ENCODE peak calls at places on chromosomes 12 and 14, in ten cellular contexts. One of them, this sample, is unnamed.

GRCh38 chr14:34345718-34346465 is 116.1 kb downstream of the SPTSSA start:
- DNase-seq in sigmoid colon: no peak
- DNase-seq in transverse colon: no peak
- DNase-seq in right lobe of liver: no peak
- DNase-seq in stomach: no peak
- DNase-seq in IMR-90: no peak
- DNase-seq in A549: no peak
- DNase-seq in Peyer's patch: no peak
- DNase-seq in testis: no peak
- DNase-seq in gastrocnemius medialis: no peak
- DNase-seq in this sample: no peak

GRCh38 chr12:51833446-51834227 is 14.9 kb downstream of the FIGNL2 start:
- DNase-seq in IMR-90: no peak
- DNase-seq in A549: no peak
- DNase-seq in right lobe of liver: no peak
- DNase-seq in sigmoid colon: no peak
- DNase-seq in transverse colon: no peak
- DNase-seq in gastrocnemius medialis: no peak
- DNase-seq in stomach: no peak
- DNase-seq in Peyer's patch: no peak
- DNase-seq in testis: no peak
- DNase-seq in this sample: no peak

GRCh38 chr12:14957769-14958168 is 3.6 kb downstream of the ARHGDIB start:
- DNase-seq in Peyer's patch: no peak
- DNase-seq in A549: no peak
- DNase-seq in IMR-90: no peak
- DNase-seq in stomach: no peak
- DNase-seq in transverse colon: peak
- DNase-seq in gastrocnemius medialis: no peak
- DNase-seq in sigmoid colon: no peak
- DNase-seq in right lobe of liver: no peak
- DNase-seq in testis: no peak
- DNase-seq in this sample: no peak

GRCh38 chr12:56080556-56081138 is 682 bp downstream of the ERBB3 start:
- DNase-seq in right lobe of liver: peak
- DNase-seq in testis: no peak
- DNase-seq in stomach: peak
- DNase-seq in IMR-90: no peak
- DNase-seq in sigmoid colon: no peak
- DNase-seq in A549: peak
- DNase-seq in Peyer's patch: no peak
- DNase-seq in transverse colon: peak
- DNase-seq in gastrocnemius medialis: no peak
- DNase-seq in this sample: no peak

GRCh38 chr12:6199531-6200265 is 502 bp upstream of the CD9 start:
- DNase-seq in testis: peak
- DNase-seq in gastrocnemius medialis: no peak
- DNase-seq in sigmoid colon: peak
- DNase-seq in stomach: no peak
- DNase-seq in transverse colon: peak
- DNase-seq in Peyer's patch: no peak
- DNase-seq in A549: peak
- DNase-seq in IMR-90: no peak
- DNase-seq in right lobe of liver: no peak
- DNase-seq in this sample: peak

GRCh38 chr12:85466906-85467305 is 186.9 kb downstream of the ALX1 start:
- DNase-seq in A549: no peak
- DNase-seq in Peyer's patch: no peak
- DNase-seq in transverse colon: no peak
- DNase-seq in gastrocnemius medialis: no peak
- DNase-seq in sigmoid colon: no peak
- DNase-seq in IMR-90: peak
- DNase-seq in testis: no peak
- DNase-seq in right lobe of liver: no peak
- DNase-seq in stomach: no peak
- DNase-seq in this sample: no peak

GRCh38 chr12:130880411-130880885 is 8.6 kb downstream of the RAN start:
- DNase-seq in IMR-90: no peak
- DNase-seq in A549: no peak
- DNase-seq in transverse colon: no peak
- DNase-seq in stomach: no peak
- DNase-seq in sigmoid colon: peak
- DNase-seq in Peyer's patch: peak
- DNase-seq in testis: no peak
- DNase-seq in right lobe of liver: no peak
- DNase-seq in gastrocnemius medialis: no peak
- DNase-seq in this sample: no peak

GRCh38 chr12:106044773-106045172 is 94.0 kb downstream of the NUAK1 start:
- DNase-seq in A549: peak
- DNase-seq in testis: no peak
- DNase-seq in sigmoid colon: no peak
- DNase-seq in right lobe of liver: no peak
- DNase-seq in gastrocnemius medialis: no peak
- DNase-seq in transverse colon: no peak
- DNase-seq in Peyer's patch: no peak
- DNase-seq in IMR-90: peak
- DNase-seq in stomach: no peak
- DNase-seq in this sample: no peak

GRCh38 chr12:3726455-3726854 is 26.5 kb downstream of the CRACR2A start:
- DNase-seq in stomach: no peak
- DNase-seq in Peyer's patch: no peak
- DNase-seq in sigmoid colon: no peak
- DNase-seq in gastrocnemius medialis: no peak
- DNase-seq in IMR-90: no peak
- DNase-seq in transverse colon: no peak
- DNase-seq in right lobe of liver: no peak
- DNase-seq in A549: no peak
- DNase-seq in testis: no peak
- DNase-seq in this sample: no peak

GRCh38 chr12:109294286-109294796 is 14.7 kb downstream of the FOXN4 start:
- DNase-seq in IMR-90: no peak
- DNase-seq in sigmoid colon: peak
- DNase-seq in Peyer's patch: no peak
- DNase-seq in gastrocnemius medialis: no peak
- DNase-seq in transverse colon: no peak
- DNase-seq in A549: no peak
- DNase-seq in stomach: no peak
- DNase-seq in testis: no peak
- DNase-seq in right lobe of liver: no peak
- DNase-seq in this sample: no peak

GRCh38 chr12:49903700-49904423 is at the start of gene FAIM2:
- DNase-seq in sigmoid colon: peak
- DNase-seq in A549: no peak
- DNase-seq in gastrocnemius medialis: no peak
- DNase-seq in right lobe of liver: no peak
- DNase-seq in stomach: no peak
- DNase-seq in transverse colon: peak
- DNase-seq in Peyer's patch: no peak
- DNase-seq in IMR-90: peak
- DNase-seq in testis: peak
- DNase-seq in this sample: peak

GRCh38 chr14:28603606-28604005 is 163.0 kb upstream of the FOXG1 start:
- DNase-seq in right lobe of liver: no peak
- DNase-seq in sigmoid colon: no peak
- DNase-seq in gastrocnemius medialis: no peak
- DNase-seq in Peyer's patch: no peak
- DNase-seq in A549: peak
- DNase-seq in transverse colon: no peak
- DNase-seq in testis: no peak
- DNase-seq in IMR-90: no peak
- DNase-seq in stomach: no peak
- DNase-seq in this sample: no peak

GRCh38 chr12:124305136-124305535 is 10.2 kb downstream of the RFLNA start:
- DNase-seq in sigmoid colon: no peak
- DNase-seq in testis: no peak
- DNase-seq in right lobe of liver: no peak
- DNase-seq in gastrocnemius medialis: no peak
- DNase-seq in Peyer's patch: no peak
- DNase-seq in IMR-90: no peak
- DNase-seq in stomach: no peak
- DNase-seq in transverse colon: no peak
- DNase-seq in A549: no peak
- DNase-seq in this sample: no peak

GRCh38 chr14:48275301-48275700 is 599.9 kb upstream of the MDGA2 start:
- DNase-seq in stomach: no peak
- DNase-seq in sigmoid colon: no peak
- DNase-seq in testis: no peak
- DNase-seq in right lobe of liver: no peak
- DNase-seq in Peyer's patch: no peak
- DNase-seq in gastrocnemius medialis: no peak
- DNase-seq in IMR-90: no peak
- DNase-seq in A549: no peak
- DNase-seq in transverse colon: no peak
- DNase-seq in this sample: no peak

GRCh38 chr12:68263366-68263765 is 10.0 kb upstream of the IL22 start:
- DNase-seq in testis: no peak
- DNase-seq in stomach: no peak
- DNase-seq in A549: no peak
- DNase-seq in transverse colon: no peak
- DNase-seq in IMR-90: peak
- DNase-seq in gastrocnemius medialis: no peak
- DNase-seq in Peyer's patch: no peak
- DNase-seq in sigmoid colon: no peak
- DNase-seq in right lobe of liver: no peak
- DNase-seq in this sample: no peak

DNA sequence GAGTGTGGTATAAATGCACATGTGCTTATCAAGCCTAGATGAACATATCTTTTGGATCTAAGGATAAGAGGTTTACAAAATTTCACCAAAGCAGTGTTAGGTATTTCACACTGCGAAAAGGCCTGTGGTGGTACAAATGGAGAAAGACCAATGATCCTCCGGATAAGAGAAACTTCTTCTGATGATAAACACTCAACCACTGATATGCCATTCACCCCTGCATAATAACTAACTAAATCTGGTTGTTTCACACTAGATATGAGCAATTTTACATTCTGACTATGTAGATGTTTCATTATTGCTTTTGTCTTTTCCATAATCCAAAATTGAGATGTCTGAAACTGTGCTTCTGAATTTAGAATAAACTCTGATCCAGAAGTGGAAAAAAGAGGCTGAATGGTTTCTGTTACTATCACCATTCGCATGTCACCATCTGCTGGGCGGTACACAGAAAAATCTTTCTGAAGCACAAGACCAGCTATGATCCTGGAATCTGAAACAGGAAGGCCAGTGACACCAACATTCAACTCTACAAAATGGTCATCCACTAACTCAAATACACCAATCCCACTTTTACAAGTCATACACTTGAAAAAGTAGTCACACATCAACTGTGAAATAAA is 1.3 kb downstream of the BBS10 start:
- DNase-seq in gastrocnemius medialis: peak
- DNase-seq in Peyer's patch: no peak
- DNase-seq in testis: peak
- DNase-seq in right lobe of liver: no peak
- DNase-seq in IMR-90: peak
- DNase-seq in transverse colon: no peak
- DNase-seq in A549: peak
- DNase-seq in stomach: no peak
- DNase-seq in sigmoid colon: no peak
- DNase-seq in this sample: peak
- H3K4me3 ChIP-seq in gastrocnemius medialis: peak
- H3K4me3 ChIP-seq in Peyer's patch: no peak
- H3K4me3 ChIP-seq in testis: peak
- H3K4me3 ChIP-seq in right lobe of liver: no peak
- H3K4me3 ChIP-seq in IMR-90: peak
- H3K4me3 ChIP-seq in transverse colon: peak
- H3K4me3 ChIP-seq in A549: peak
- H3K4me3 ChIP-seq in stomach: no peak
- H3K4me3 ChIP-seq in sigmoid colon: peak
- H3K4me3 ChIP-seq in this sample: peak

GRCh38 chr12:112439769-112440168 is 21.0 kb downstream of the PTPN11 start:
- DNase-seq in right lobe of liver: no peak
- DNase-seq in testis: no peak
- DNase-seq in stomach: no peak
- DNase-seq in IMR-90: no peak
- DNase-seq in transverse colon: no peak
- DNase-seq in gastrocnemius medialis: no peak
- DNase-seq in sigmoid colon: no peak
- DNase-seq in A549: no peak
- DNase-seq in Peyer's patch: no peak
- DNase-seq in this sample: no peak

GRCh38 chr12:112447106-112447505 is 28.4 kb downstream of the PTPN11 start:
- DNase-seq in A549: no peak
- DNase-seq in stomach: no peak
- DNase-seq in IMR-90: no peak
- DNase-seq in gastrocnemius medialis: no peak
- DNase-seq in transverse colon: no peak
- DNase-seq in sigmoid colon: no peak
- DNase-seq in right lobe of liver: no peak
- DNase-seq in testis: no peak
- DNase-seq in Peyer's patch: no peak
- DNase-seq in this sample: no peak

GRCh38 chr12:112446008-112446725 is 27.4 kb downstream of the PTPN11 start:
- DNase-seq in gastrocnemius medialis: no peak
- DNase-seq in stomach: no peak
- DNase-seq in Peyer's patch: no peak
- DNase-seq in sigmoid colon: no peak
- DNase-seq in transverse colon: no peak
- DNase-seq in A549: no peak
- DNase-seq in right lobe of liver: no peak
- DNase-seq in testis: no peak
- DNase-seq in IMR-90: no peak
- DNase-seq in this sample: no peak

GRCh38 chr12:112443916-112444315 is 25.2 kb downstream of the PTPN11 start:
- DNase-seq in transverse colon: no peak
- DNase-seq in sigmoid colon: no peak
- DNase-seq in testis: no peak
- DNase-seq in A549: no peak
- DNase-seq in IMR-90: no peak
- DNase-seq in right lobe of liver: no peak
- DNase-seq in stomach: no peak
- DNase-seq in gastrocnemius medialis: no peak
- DNase-seq in Peyer's patch: no peak
- DNase-seq in this sample: no peak
- TF ChIP-seq POLR2A in transverse colon: no peak
- TF ChIP-seq POLR2A in sigmoid colon: no peak
- TF ChIP-seq POLR2A in testis: no peak
- TF ChIP-seq POLR2A in A549: no peak
- TF ChIP-seq POLR2A in IMR-90: no peak
- TF ChIP-seq POLR2A in right lobe of liver: no peak
- TF ChIP-seq POLR2A in stomach: no peak
- TF ChIP-seq POLR2A in gastrocnemius medialis: no peak
- TF ChIP-seq POLR2A in Peyer's patch: no peak
- TF ChIP-seq POLR2A in this sample: no peak

GRCh38 chr14:32731249-32731648 is 207.4 kb upstream of the NPAS3 start:
- DNase-seq in IMR-90: no peak
- DNase-seq in Peyer's patch: no peak
- DNase-seq in A549: no peak
- DNase-seq in sigmoid colon: no peak
- DNase-seq in right lobe of liver: no peak
- DNase-seq in transverse colon: no peak
- DNase-seq in gastrocnemius medialis: no peak
- DNase-seq in stomach: no peak
- DNase-seq in testis: no peak
- DNase-seq in this sample: no peak
- H3K27ac ChIP-seq in IMR-90: no peak
- H3K27ac ChIP-seq in Peyer's patch: no peak
- H3K27ac ChIP-seq in A549: no peak
- H3K27ac ChIP-seq in sigmoid colon: no peak
- H3K27ac ChIP-seq in right lobe of liver: no peak
- H3K27ac ChIP-seq in transverse colon: no peak
- H3K27ac ChIP-seq in gastrocnemius medialis: no peak
- H3K27ac ChIP-seq in stomach: no peak
- H3K27ac ChIP-seq in testis: no peak
- H3K27ac ChIP-seq in this sample: no peak

GRCh38 chr12:82757611-82758010 is 70.9 kb downstream of the TMTC2 start:
- DNase-seq in testis: no peak
- DNase-seq in right lobe of liver: no peak
- DNase-seq in transverse colon: no peak
- DNase-seq in A549: no peak
- DNase-seq in sigmoid colon: no peak
- DNase-seq in stomach: no peak
- DNase-seq in Peyer's patch: no peak
- DNase-seq in IMR-90: no peak
- DNase-seq in gastrocnemius medialis: no peak
- DNase-seq in this sample: no peak
- H3K4me3 ChIP-seq in testis: no peak
- H3K4me3 ChIP-seq in right lobe of liver: no peak
- H3K4me3 ChIP-seq in transverse colon: no peak
- H3K4me3 ChIP-seq in A549: no peak
- H3K4me3 ChIP-seq in sigmoid colon: no peak
- H3K4me3 ChIP-seq in stomach: no peak
- H3K4me3 ChIP-seq in Peyer's patch: no peak
- H3K4me3 ChIP-seq in IMR-90: no peak
- H3K4me3 ChIP-seq in gastrocnemius medialis: no peak
- H3K4me3 ChIP-seq in this sample: no peak

This sample was measured in adrenal gland.